ENCODE peak calls at places on chromosomes 3 and 15, in ten cellular contexts. One of them, this sample, is unnamed.

GRCh38 chr15:23038741-23039150 is 623 bp downstream of the TUBGCP5 start:
- DNase-seq in IMR-90: peak; percentile 53
- DNase-seq in CD8-positive, alpha-beta T cell: no peak
- DNase-seq in testis: no peak
- DNase-seq in cardiac fibroblast: peak; percentile 70
- DNase-seq in H9: no peak
- DNase-seq in neural crest cell: no peak
- DNase-seq in AG10803: peak; percentile 52
- DNase-seq in cardiac muscle cell: no peak
- DNase-seq in psoas muscle: no peak
- DNase-seq in this sample: peak; percentile 27

GRCh38 chr15:66927326-66928077 is 137.9 kb upstream of the SMAD3 start:
- DNase-seq in cardiac fibroblast: peak; percentile 89
- DNase-seq in testis: no peak
- DNase-seq in neural crest cell: no peak
- DNase-seq in cardiac muscle cell: peak; percentile 84
- DNase-seq in H9: peak; percentile 6
- DNase-seq in psoas muscle: no peak
- DNase-seq in AG10803: no peak
- DNase-seq in CD8-positive, alpha-beta T cell: no peak
- DNase-seq in IMR-90: peak; percentile 51
- DNase-seq in this sample: peak; percentile 19

GRCh38 chr3:125123455-125123854 is 67.7 kb upstream of the HEG1 start:
- DNase-seq in IMR-90: no peak
- DNase-seq in CD8-positive, alpha-beta T cell: no peak
- DNase-seq in psoas muscle: no peak
- DNase-seq in cardiac muscle cell: peak; percentile 55
- DNase-seq in testis: no peak
- DNase-seq in AG10803: no peak
- DNase-seq in cardiac fibroblast: no peak
- DNase-seq in H9: no peak
- DNase-seq in neural crest cell: no peak
- DNase-seq in this sample: no peak

GRCh38 chr3:30658328-30659052 is 52.1 kb downstream of the TGFBR2 start:
- DNase-seq in CD8-positive, alpha-beta T cell: peak; percentile 31
- DNase-seq in neural crest cell: no peak
- DNase-seq in testis: no peak
- DNase-seq in H9: no peak
- DNase-seq in cardiac muscle cell: peak; percentile 73
- DNase-seq in psoas muscle: no peak
- DNase-seq in AG10803: peak; percentile 82
- DNase-seq in cardiac fibroblast: peak; percentile 70
- DNase-seq in IMR-90: peak; percentile 79
- DNase-seq in this sample: peak; percentile 57

GRCh38 chr3:33940149-33940548 is 141.7 kb downstream of the PDCD6IP start:
- DNase-seq in cardiac fibroblast: no peak
- DNase-seq in psoas muscle: no peak
- DNase-seq in IMR-90: peak; percentile 25
- DNase-seq in CD8-positive, alpha-beta T cell: no peak
- DNase-seq in H9: no peak
- DNase-seq in cardiac muscle cell: no peak
- DNase-seq in AG10803: no peak
- DNase-seq in testis: no peak
- DNase-seq in neural crest cell: no peak
- DNase-seq in this sample: no peak

GRCh38 chr3:135637033-135637432 is 328.5 kb upstream of the PPP2R3A start:
- DNase-seq in cardiac muscle cell: no peak
- DNase-seq in testis: no peak
- DNase-seq in H9: no peak
- DNase-seq in psoas muscle: no peak
- DNase-seq in AG10803: no peak
- DNase-seq in cardiac fibroblast: no peak
- DNase-seq in CD8-positive, alpha-beta T cell: no peak
- DNase-seq in IMR-90: no peak
- DNase-seq in neural crest cell: no peak
- DNase-seq in this sample: no peak

GRCh38 chr3:148930785-148931184 is 60.6 kb upstream of the GYG1 start:
- DNase-seq in cardiac muscle cell: no peak
- DNase-seq in AG10803: peak; percentile 38
- DNase-seq in psoas muscle: no peak
- DNase-seq in testis: no peak
- DNase-seq in neural crest cell: no peak
- DNase-seq in cardiac fibroblast: no peak
- DNase-seq in CD8-positive, alpha-beta T cell: no peak
- DNase-seq in H9: no peak
- DNase-seq in IMR-90: peak; percentile 80
- DNase-seq in this sample: peak; percentile 61

GRCh38 chr3:170055209-170055608 is 17.4 kb downstream of the GPR160 start:
- DNase-seq in neural crest cell: no peak
- DNase-seq in testis: no peak
- DNase-seq in cardiac fibroblast: no peak
- DNase-seq in AG10803: peak; percentile 21
- DNase-seq in IMR-90: peak; percentile 51
- DNase-seq in psoas muscle: no peak
- DNase-seq in H9: no peak
- DNase-seq in cardiac muscle cell: no peak
- DNase-seq in CD8-positive, alpha-beta T cell: no peak
- DNase-seq in this sample: peak; percentile 27

GRCh38 chr15:100920516-100921135 is 1.5 kb downstream of the LRRK1 start:
- DNase-seq in neural crest cell: no peak
- DNase-seq in psoas muscle: no peak
- DNase-seq in AG10803: no peak
- DNase-seq in cardiac fibroblast: no peak
- DNase-seq in CD8-positive, alpha-beta T cell: no peak
- DNase-seq in cardiac muscle cell: no peak
- DNase-seq in H9: no peak
- DNase-seq in IMR-90: no peak
- DNase-seq in testis: no peak
- DNase-seq in this sample: no peak

GRCh38 chr15:100919481-100920405 is 586 bp downstream of the LRRK1 start:
- DNase-seq in testis: no peak
- DNase-seq in IMR-90: peak; percentile 19
- DNase-seq in cardiac muscle cell: peak; percentile 40
- DNase-seq in cardiac fibroblast: peak; percentile 24
- DNase-seq in H9: no peak
- DNase-seq in psoas muscle: peak; percentile 36
- DNase-seq in AG10803: peak; percentile 27
- DNase-seq in CD8-positive, alpha-beta T cell: no peak
- DNase-seq in neural crest cell: no peak
- DNase-seq in this sample: no peak

GRCh38 chr15:100918690-100919480 is at the start of gene LRRK1:
- DNase-seq in cardiac fibroblast: peak; percentile 61
- DNase-seq in neural crest cell: no peak
- DNase-seq in psoas muscle: peak; percentile 51
- DNase-seq in cardiac muscle cell: peak; percentile 59
- DNase-seq in H9: no peak
- DNase-seq in AG10803: peak; percentile 42
- DNase-seq in testis: no peak
- DNase-seq in CD8-positive, alpha-beta T cell: no peak
- DNase-seq in IMR-90: peak; percentile 40
- DNase-seq in this sample: no peak

GRCh38 chr15:100914876-100915275 is 4.3 kb upstream of the LRRK1 start:
- DNase-seq in IMR-90: peak; percentile 24
- DNase-seq in H9: peak; percentile 54
- DNase-seq in cardiac muscle cell: peak; percentile 31
- DNase-seq in cardiac fibroblast: no peak
- DNase-seq in CD8-positive, alpha-beta T cell: no peak
- DNase-seq in psoas muscle: no peak
- DNase-seq in AG10803: no peak
- DNase-seq in testis: no peak
- DNase-seq in neural crest cell: no peak
- DNase-seq in this sample: peak; percentile 19

DNA sequence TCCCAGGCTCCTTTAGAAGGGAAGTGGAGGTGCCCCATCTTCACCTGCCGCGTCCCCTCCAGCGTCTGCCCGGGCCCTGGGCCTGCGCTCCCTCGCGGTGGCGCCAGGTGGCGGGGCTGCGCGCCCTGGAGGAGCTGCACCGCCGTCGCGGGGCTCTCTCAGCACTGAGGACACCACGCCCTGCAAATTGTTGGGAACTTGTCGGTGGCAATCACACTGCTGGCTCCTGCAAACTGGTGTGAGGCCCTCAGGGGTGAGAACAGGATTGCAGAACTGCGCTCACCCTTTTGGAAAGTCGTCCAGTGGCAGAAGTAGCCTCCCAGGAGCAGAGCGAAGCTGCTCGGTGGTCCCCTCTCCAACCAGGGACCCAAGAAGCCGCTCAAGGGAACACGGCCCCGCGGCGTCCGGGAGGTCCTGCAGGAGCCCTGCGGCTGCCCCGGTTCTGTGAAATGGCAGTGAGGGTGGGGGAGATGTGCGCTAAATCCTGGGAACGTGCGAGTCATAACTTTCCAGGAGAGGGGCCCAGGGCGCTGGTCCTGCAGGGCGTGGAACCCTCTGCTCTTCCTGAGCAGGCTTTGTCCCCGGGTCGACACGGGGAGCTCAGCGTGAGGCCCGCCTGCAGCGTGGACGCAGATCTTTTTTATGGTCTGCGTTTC is 995 bp upstream of the LRRK1 start:
- DNase-seq in H9: peak; percentile 92
- DNase-seq in IMR-90: peak; percentile 62
- DNase-seq in neural crest cell: peak; percentile 68
- DNase-seq in cardiac muscle cell: peak; percentile 76
- DNase-seq in CD8-positive, alpha-beta T cell: peak; percentile 47
- DNase-seq in cardiac fibroblast: peak; percentile 80
- DNase-seq in AG10803: peak; percentile 76
- DNase-seq in testis: peak; percentile 81
- DNase-seq in psoas muscle: peak; percentile 82
- DNase-seq in this sample: peak; percentile 62
- TF ChIP-seq CTCF in H9: peak; percentile 91
- TF ChIP-seq CTCF in IMR-90: peak; percentile 90
- TF ChIP-seq CTCF in neural crest cell: peak; percentile 87
- TF ChIP-seq CTCF in cardiac muscle cell: peak; percentile 98
- TF ChIP-seq CTCF in CD8-positive, alpha-beta T cell: peak; percentile 71
- TF ChIP-seq CTCF in cardiac fibroblast: peak; percentile 69
- TF ChIP-seq CTCF in AG10803: peak; percentile 70
- TF ChIP-seq CTCF in testis: peak; percentile 83
- TF ChIP-seq CTCF in psoas muscle: peak; percentile 89
- TF ChIP-seq CTCF in this sample: peak; percentile 94

DNA sequence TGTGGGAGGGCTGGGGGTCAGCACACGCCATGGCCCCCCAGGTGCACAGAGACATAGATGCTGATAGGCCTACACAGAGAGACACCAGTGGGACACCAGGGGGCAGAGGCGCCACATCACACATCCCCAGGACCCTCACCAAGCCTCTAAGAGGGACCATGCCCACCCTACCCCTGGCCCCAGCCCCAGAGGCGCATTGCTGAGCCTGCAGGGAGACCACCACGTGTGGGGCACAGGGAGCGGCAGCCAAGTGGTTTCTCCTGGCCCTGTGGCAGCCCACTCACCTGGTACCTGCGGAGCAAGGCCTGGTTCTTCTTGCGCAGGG is 1.2 kb downstream of the CCDC9B start:
- DNase-seq in H9: no peak
- DNase-seq in cardiac muscle cell: no peak
- DNase-seq in testis: peak; percentile 27
- DNase-seq in neural crest cell: no peak
- DNase-seq in psoas muscle: no peak
- DNase-seq in CD8-positive, alpha-beta T cell: no peak
- DNase-seq in AG10803: no peak
- DNase-seq in cardiac fibroblast: no peak
- DNase-seq in IMR-90: no peak
- DNase-seq in this sample: no peak
- TF ChIP-seq CTCF in H9: peak; percentile 25
- TF ChIP-seq CTCF in cardiac muscle cell: peak; percentile 13
- TF ChIP-seq CTCF in testis: no peak
- TF ChIP-seq CTCF in neural crest cell: no peak
- TF ChIP-seq CTCF in psoas muscle: peak; percentile 19
- TF ChIP-seq CTCF in CD8-positive, alpha-beta T cell: no peak
- TF ChIP-seq CTCF in AG10803: peak; percentile 24
- TF ChIP-seq CTCF in cardiac fibroblast: peak; percentile 24
- TF ChIP-seq CTCF in IMR-90: peak; percentile 21
- TF ChIP-seq CTCF in this sample: peak; percentile 36

GRCh38 chr3:38480093-38480445 is 16.1 kb upstream of the EXOG start:
- DNase-seq in neural crest cell: no peak
- DNase-seq in cardiac muscle cell: no peak
- DNase-seq in cardiac fibroblast: no peak
- DNase-seq in CD8-positive, alpha-beta T cell: no peak
- DNase-seq in IMR-90: no peak
- DNase-seq in H9: no peak
- DNase-seq in testis: no peak
- DNase-seq in AG10803: no peak
- DNase-seq in psoas muscle: no peak
- DNase-seq in this sample: no peak
- TF ChIP-seq CTCF in neural crest cell: peak; percentile 13
- TF ChIP-seq CTCF in cardiac muscle cell: no peak
- TF ChIP-seq CTCF in cardiac fibroblast: no peak
- TF ChIP-seq CTCF in CD8-positive, alpha-beta T cell: peak; percentile 34
- TF ChIP-seq CTCF in IMR-90: no peak
- TF ChIP-seq CTCF in H9: peak; percentile 4
- TF ChIP-seq CTCF in testis: no peak
- TF ChIP-seq CTCF in AG10803: no peak
- TF ChIP-seq CTCF in psoas muscle: no peak
- TF ChIP-seq CTCF in this sample: peak; percentile 68

GRCh38 chr3:9404680-9405079 is 7.3 kb downstream of the SETD5 start:
- DNase-seq in IMR-90: no peak
- DNase-seq in AG10803: no peak
- DNase-seq in cardiac fibroblast: no peak
- DNase-seq in cardiac muscle cell: no peak
- DNase-seq in testis: no peak
- DNase-seq in psoas muscle: no peak
- DNase-seq in neural crest cell: no peak
- DNase-seq in H9: no peak
- DNase-seq in CD8-positive, alpha-beta T cell: no peak
- DNase-seq in this sample: no peak
- TF ChIP-seq CTCF in IMR-90: no peak
- TF ChIP-seq CTCF in AG10803: peak; percentile 3
- TF ChIP-seq CTCF in cardiac fibroblast: peak; percentile 17
- TF ChIP-seq CTCF in cardiac muscle cell: no peak
- TF ChIP-seq CTCF in testis: no peak
- TF ChIP-seq CTCF in psoas muscle: no peak
- TF ChIP-seq CTCF in neural crest cell: peak; percentile 19
- TF ChIP-seq CTCF in H9: peak; percentile 20
- TF ChIP-seq CTCF in CD8-positive, alpha-beta T cell: no peak
- TF ChIP-seq CTCF in this sample: peak; percentile 24